ENCODE peak calls at places on chromosome 3, in five cellular contexts. Y is heart left ventricle, L is stomach, O is colonic mucosa, G is HFF-Myc. N is an unnamed sample.

GRCh38 chr3:113556556-113557335 is 24.4 kb downstream of the SIDT1 start:
- DNase-seq in Y (no peak), L (no peak), O (peak; percentile 75), G (no peak), N (no peak)

GRCh38 chr3:24355806-24356205 is 138.8 kb downstream of the THRB start:
- DNase-seq in Y (no peak), L (no peak), O (no peak), G (no peak), N (no peak)

GRCh38 chr3:136929984-136930671 is 27.7 kb upstream of the IL20RB start:
- DNase-seq in Y (peak; percentile 65), L (no peak), O (peak; percentile 87), G (no peak), N (peak; percentile 20)

GRCh38 chr3:147409143-147410121 is at the start of gene ZIC1:
- DNase-seq in Y (no peak), L (no peak), O (no peak), G (no peak), N (no peak)

GRCh38 chr3:127339943-127340861 is 52.4 kb upstream of the PRR20G start:
- DNase-seq in Y (no peak), L (no peak), O (no peak), G (no peak), N (no peak)

GRCh38 chr3:121477589-121477988 is 68.2 kb downstream of the POLQ start:
- DNase-seq in Y (no peak), L (no peak), O (no peak), G (peak; percentile 15), N (peak; percentile 72)

GRCh38 chr3:15327941-15328340 is 4.4 kb downstream of the SH3BP5 start:
- DNase-seq in Y (peak; percentile 69), L (no peak), O (no peak), G (no peak), N (no peak)

GRCh38 chr3:16884748-16885587 is at the start of gene PLCL2:
- DNase-seq in Y (peak; percentile 52), L (peak; percentile 50), O (peak; percentile 63), G (no peak), N (no peak)

GRCh38 chr3:137796993-137797392 is 32.9 kb downstream of the SOX14 start:
- DNase-seq in Y (no peak), L (no peak), O (no peak), G (no peak), N (no peak)

GRCh38 chr3:51311055-51311454 is 74.0 kb upstream of the MANF start:
- DNase-seq in Y (no peak), L (no peak), O (no peak), G (peak; percentile 7), N (no peak)

GRCh38 chr3:32575451-32575850 is 4.8 kb upstream of the DYNC1LI1 start:
- DNase-seq in Y (no peak), L (no peak), O (no peak), G (no peak), N (no peak)

GRCh38 chr3:111782447-111782782 is 76.7 kb upstream of the PHLDB2 start:
- DNase-seq in Y (no peak), L (no peak), O (no peak), G (no peak), N (no peak)

GRCh38 chr3:143849854-143850549 is 1.7 kb upstream of the SLC9A9 start:
- DNase-seq in Y (no peak), L (no peak), O (no peak), G (peak; percentile 73), N (peak; percentile 64)

GRCh38 chr3:171039674-171040073 is 13.2 kb upstream of the SLC2A2 start:
- DNase-seq in Y (no peak), L (no peak), O (no peak), G (no peak), N (no peak)

GRCh38 chr3:10352146-10352911 is 31.4 kb upstream of the SEC13 start:
- DNase-seq in Y (no peak), L (no peak), O (no peak), G (no peak), N (peak; percentile 43)

GRCh38 chr3:159165972-159166371 is 364.1 kb downstream of the MFSD1 start:
- DNase-seq in Y (no peak), L (no peak), O (no peak), G (no peak), N (no peak)

GRCh38 chr3:104614564-104614963 is 752.1 kb upstream of the ALCAM start:
- DNase-seq in Y (no peak), L (peak; percentile 49), O (no peak), G (no peak), N (no peak)

GRCh38 chr3:178112134-178112533 is 424.1 kb upstream of the KCNMB2 start:
- DNase-seq in Y (no peak), L (no peak), O (no peak), G (no peak), N (no peak)

GRCh38 chr3:157109267-157110141 is 50.4 kb downstream of the CCNL1 start:
- DNase-seq in Y (peak; percentile 38), L (no peak), O (no peak), G (no peak), N (no peak)

GRCh38 chr3:35677797-35678196 is 38.5 kb downstream of the ARPP21 start:
- DNase-seq in Y (no peak), L (no peak), O (no peak), G (no peak), N (no peak)

GRCh38 chr3:37770938-37771918 is 90.5 kb upstream of the CTDSPL start:
- DNase-seq in Y (peak; percentile 83), L (peak; percentile 64), O (no peak), G (no peak), N (no peak)

GRCh38 chr3:111761309-111761795 is 97.7 kb upstream of the PHLDB2 start:
- DNase-seq in Y (no peak), L (no peak), O (no peak), G (peak; percentile 79), N (no peak)

GRCh38 chr3:98824256-98824655 is 61.1 kb downstream of the ST3GAL6 start:
- DNase-seq in Y (no peak), L (no peak), O (no peak), G (no peak), N (no peak)

GRCh38 chr3:81218023-81218422 is 543.4 kb downstream of the GBE1 start:
- DNase-seq in Y (no peak), L (no peak), O (no peak), G (no peak), N (no peak)

GRCh38 chr3:60056394-60056793 is 1006.6 kb upstream of the CFAP20DC start:
- DNase-seq in Y (no peak), L (no peak), O (no peak), G (no peak), N (no peak)

GRCh38 chr3:26621891-26622633 is 510 bp upstream of the LRRC3B start:
- DNase-seq in Y (no peak), L (no peak), O (no peak), G (no peak), N (no peak)

GRCh38 chr3:107133891-107134290 is 243.3 kb upstream of the CCDC54 start:
- DNase-seq in Y (no peak), L (no peak), O (no peak), G (no peak), N (no peak)

GRCh38 chr3:69866988-69867720 is 127.9 kb downstream of the MITF start:
- DNase-seq in Y (no peak), L (no peak), O (no peak), G (no peak), N (peak; percentile 64)

GRCh38 chr3:135018171-135018923 is 223.3 kb downstream of the EPHB1 start:
- DNase-seq in Y (no peak), L (no peak), O (no peak), G (no peak), N (no peak)

DNA sequence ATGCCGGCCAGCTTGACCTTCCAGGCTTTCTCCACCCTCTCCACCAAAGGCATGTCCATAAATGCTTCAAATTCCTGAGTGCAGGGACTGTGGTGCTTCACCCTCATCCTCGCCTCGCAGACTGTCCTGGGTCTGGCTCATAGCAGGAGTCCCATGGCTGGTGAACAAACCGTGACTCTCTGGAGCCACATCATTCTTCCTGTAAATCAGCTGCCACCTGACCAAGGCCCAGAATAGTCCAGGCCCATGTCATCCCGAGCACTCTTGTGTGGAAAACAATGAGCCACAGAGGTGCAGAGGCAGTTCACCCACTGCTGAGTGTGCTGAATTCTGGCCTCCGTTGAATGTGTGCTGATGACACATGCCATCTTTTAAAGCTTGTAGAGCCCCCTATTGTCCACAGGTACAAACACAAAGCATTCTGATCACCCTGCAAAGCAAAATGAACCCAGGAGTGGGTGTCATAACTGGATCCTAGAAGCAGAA is 68.6 kb downstream of the ABHD5 start:
- DNase-seq in Y (peak; percentile 38), L (no peak), O (no peak), G (no peak), N (no peak)
- TF ChIP-seq CTCF in Y (no peak), L (no peak), O (no peak), G (peak; percentile 35), N (peak; percentile 45)

GRCh38 chr3:149376728-149377407 is 581 bp downstream of the TM4SF1 start:
- DNase-seq in Y (peak; percentile 30), L (no peak), O (no peak), G (no peak), N (no peak)
- H3K4me3 ChIP-seq in Y (peak overlapping the region; percentile 60), L (peak overlapping the region; percentile 52), O (peak overlapping the region; percentile 17), G (peak overlapping the region; percentile 51), N (peak overlapping the region; percentile 80)

DNA sequence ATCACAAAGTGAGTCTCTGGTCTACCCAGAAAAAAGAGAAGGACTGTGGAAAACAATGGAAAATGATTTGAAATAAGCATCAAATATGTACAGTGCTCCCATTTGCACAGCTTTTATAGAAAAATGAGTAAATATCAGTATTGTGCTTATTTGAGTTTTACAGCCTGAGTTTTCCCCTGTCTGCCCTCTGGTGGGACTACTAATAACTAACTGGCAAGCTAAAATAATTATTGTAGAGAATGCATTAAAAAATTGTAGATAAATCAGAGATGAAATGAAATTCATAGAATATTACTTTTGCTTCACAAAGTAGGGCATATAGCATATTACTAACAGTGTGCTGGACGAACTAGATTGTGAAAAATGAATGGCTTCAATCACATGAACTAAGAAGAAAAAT is 287.1 kb downstream of the NAALADL2 start:
- DNase-seq in Y (no peak), L (no peak), O (no peak), G (no peak), N (no peak)
- TF ChIP-seq CTCF in Y (no peak), L (no peak), O (no peak), G (peak; percentile 21), N (peak; percentile 49)

GRCh38 chr3:128493221-128494151 is 485 bp upstream of the GATA2 start:
- DNase-seq in Y (no peak), L (no peak), O (no peak), G (no peak), N (no peak)
- H3K4me3 ChIP-seq in Y (peak overlapping the region; percentile 5), L (no peak overlapping the region), O (no peak overlapping the region), G (peak overlapping the region; percentile 94), N (peak overlapping the region; percentile 78)

N was measured in retinal pigment epithelial cell.